ENCODE peak calls at places on chromosomes 6 and 20, in eight cellular contexts. R is suprapubic skin; S is SHP77; A is cerebellum; M is NB4; O is G401; V is activated T-helper 1 cell treated with Interleukin-2 at 50 U/mL for 16 hours; D is stimulated activated CD8-positive, alpha-beta memory T cell treated with anti-CD3 and anti-CD28 coated beads, Interleukin-2, amount 100 ng/mL, for 1 hour. G is an unnamed sample.

GRCh38 chr6:27771240-27771639 is 141.0 kb downstream of the OR2B2 start:
- DNase-seq in D (no peak), A (no peak), R (no peak), M (peak), V (no peak), S (no peak), O (no peak), G (no peak)

GRCh38 chr6:2999005-2999620 is 581 bp upstream of the NQO2 start:
- DNase-seq in D (no peak), O (no peak), A (no peak), V (no peak), R (peak), S (peak), M (peak), G (no peak)

GRCh38 chr6:89369009-89369408 is 16.5 kb upstream of the UBE2J1 start:
- DNase-seq in S (no peak), D (no peak), R (peak), A (no peak), V (no peak), O (peak), M (no peak), G (no peak)

GRCh38 chr6:144150673-144151009 is 324 bp downstream of the STX11 start:
- DNase-seq in A (no peak), R (no peak), S (no peak), O (no peak), D (no peak), M (peak), V (no peak), G (peak)

GRCh38 chr6:7073810-7074525 is 33.8 kb upstream of the RREB1 start:
- DNase-seq in O (no peak), S (no peak), D (no peak), A (no peak), R (no peak), V (peak), M (no peak), G (peak)

GRCh38 chr6:19860235-19860877 is 23.2 kb downstream of the ID4 start:
- DNase-seq in A (no peak), S (no peak), O (no peak), M (no peak), V (no peak), R (no peak), D (no peak), G (no peak)

GRCh38 chr6:157648561-157648960 is 174.5 kb upstream of the SNX9 start:
- DNase-seq in R (no peak), A (peak), O (peak), M (no peak), S (no peak), D (no peak), V (no peak), G (no peak)

GRCh38 chr6:111871725-111872520 is 1.3 kb downstream of the FYN start:
- DNase-seq in R (no peak), S (peak), V (no peak), M (no peak), O (peak), A (peak), D (no peak), G (peak)

GRCh38 chr6:44064089-44064947 is 62.9 kb downstream of the MRPL14 start:
- DNase-seq in O (no peak), S (no peak), V (no peak), A (no peak), D (no peak), M (peak), R (no peak), G (peak)

GRCh38 chr6:55886185-55886836 is 10.9 kb upstream of the BMP5 start:
- DNase-seq in M (peak), S (peak), A (no peak), O (no peak), R (no peak), D (no peak), V (no peak), G (no peak)

GRCh38 chr20:44769481-44769863 is 23.8 kb downstream of the KCNK15 start:
- DNase-seq in R (no peak), M (no peak), D (no peak), A (no peak), S (no peak), V (no peak), O (no peak), G (no peak)

GRCh38 chr6:89596484-89596883 is 42.1 kb downstream of the LYRM2 start:
- DNase-seq in S (no peak), V (no peak), R (no peak), D (no peak), A (no peak), O (no peak), M (peak), G (no peak)

GRCh38 chr6:166559211-166559610 is 27.3 kb downstream of the RAMACL start:
- DNase-seq in O (no peak), V (no peak), S (no peak), D (no peak), A (no peak), M (no peak), R (no peak), G (no peak)

GRCh38 chr6:27805347-27805746 is 106.8 kb downstream of the OR2B2 start:
- DNase-seq in D (no peak), R (no peak), V (no peak), O (no peak), A (no peak), S (no peak), M (no peak), G (no peak)

GRCh38 chr20:63310265-63310971 is 17.4 kb downstream of the COL20A1 start:
- DNase-seq in O (no peak), S (no peak), A (no peak), D (no peak), R (no peak), V (no peak), M (no peak), G (no peak)

GRCh38 chr6:155108070-155108815 is 113.1 kb downstream of the TIAM2 start:
- DNase-seq in M (no peak), R (no peak), S (no peak), V (no peak), D (no peak), O (no peak), A (no peak), G (no peak)

GRCh38 chr20:36219671-36220220 is 16.5 kb upstream of the AAR2 start:
- DNase-seq in A (no peak), D (no peak), R (no peak), O (no peak), S (no peak), V (no peak), M (no peak), G (no peak)

GRCh38 chr20:26208296-26209091 is 511.8 kb upstream of the ZNF337 start:
- DNase-seq in D (no peak), S (no peak), R (no peak), M (no peak), O (no peak), A (no peak), V (peak), G (peak)

GRCh38 chr6:11492444-11493300 is 44.9 kb upstream of the TMEM170B start:
- DNase-seq in R (no peak), M (peak), V (no peak), S (no peak), A (no peak), D (no peak), O (no peak), G (no peak)

GRCh38 chr20:37392441-37393195 is 46.7 kb downstream of the SRC start:
- DNase-seq in M (peak), A (no peak), R (no peak), V (no peak), S (no peak), O (no peak), D (no peak), G (no peak)

GRCh38 chr6:32153252-32153834 is 598 bp upstream of the PPT2 start:
- DNase-seq in D (no peak), M (no peak), A (no peak), V (no peak), O (no peak), R (peak), S (peak), G (no peak)

GRCh38 chr6:3753228-3753795 is 1.8 kb upstream of the PXDC1 start:
- DNase-seq in M (no peak), O (no peak), S (no peak), R (no peak), A (no peak), D (no peak), V (no peak), G (no peak)

GRCh38 chr6:83055366-83055964 is 10.2 kb downstream of the UBE3D start:
- DNase-seq in A (peak), V (no peak), M (peak), D (no peak), R (no peak), S (peak), O (peak), G (peak)

GRCh38 chr6:152057832-152058498 is 250.5 kb downstream of the ESR1 start:
- DNase-seq in D (no peak), R (no peak), M (no peak), V (no peak), O (no peak), A (no peak), S (no peak), G (peak)

GRCh38 chr6:31270788-31271640 is 878 bp downstream of the HLA-C start:
- DNase-seq in O (peak), V (peak), R (peak), M (peak), S (no peak), D (no peak), A (no peak), G (peak)

GRCh38 chr6:157893238-157893637 is 70.2 kb downstream of the SNX9 start:
- DNase-seq in D (no peak), S (peak), A (no peak), R (no peak), V (no peak), O (no peak), M (no peak), G (no peak)

GRCh38 chr6:131029661-131030297 is 33.3 kb downstream of the EPB41L2 start:
- DNase-seq in O (no peak), S (no peak), A (no peak), R (no peak), V (no peak), D (no peak), M (no peak), G (peak)

GRCh38 chr20:31663838-31664695 is 26.4 kb downstream of the COX4I2 start:
- DNase-seq in V (no peak), O (peak), S (peak), R (no peak), D (no peak), A (no peak), M (no peak), G (no peak)

GRCh38 chr6:129765008-129765407 is 55.0 kb upstream of the ARHGAP18 start:
- DNase-seq in A (no peak), R (no peak), D (no peak), S (peak), O (no peak), V (no peak), M (no peak), G (no peak)

G was measured in GM20000.